ENCODE peak calls at places on chromosomes 2 and 18, in eight cellular contexts. One of them, this sample, is unnamed.

GRCh38 chr2:203799905-203800304 is 67.7 kb upstream of the CTLA4 start:
- DNase-seq in K562: no peak
- DNase-seq in transverse colon: no peak
- DNase-seq in H54: no peak
- DNase-seq in endothelial cell of umbilical vein: no peak
- DNase-seq in testis: no peak
- DNase-seq in IMR-90: no peak
- DNase-seq in stomach: no peak
- DNase-seq in this sample: no peak

GRCh38 chr2:49914281-49914680 is 760.0 kb upstream of the FSHR start:
- DNase-seq in transverse colon: no peak
- DNase-seq in testis: no peak
- DNase-seq in stomach: no peak
- DNase-seq in K562: no peak
- DNase-seq in endothelial cell of umbilical vein: no peak
- DNase-seq in H54: no peak
- DNase-seq in IMR-90: no peak
- DNase-seq in this sample: no peak

GRCh38 chr2:110790907-110791306 is 58.5 kb downstream of the ACOXL start:
- DNase-seq in testis: no peak
- DNase-seq in K562: no peak
- DNase-seq in IMR-90: no peak
- DNase-seq in endothelial cell of umbilical vein: no peak
- DNase-seq in H54: no peak
- DNase-seq in stomach: no peak
- DNase-seq in transverse colon: no peak
- DNase-seq in this sample: no peak

GRCh38 chr2:190328748-190329147 is 9.1 kb upstream of the HIBCH start:
- DNase-seq in testis: no peak
- DNase-seq in transverse colon: no peak
- DNase-seq in endothelial cell of umbilical vein: peak
- DNase-seq in K562: no peak
- DNase-seq in H54: no peak
- DNase-seq in IMR-90: peak
- DNase-seq in stomach: no peak
- DNase-seq in this sample: no peak

GRCh38 chr2:57497489-57498096 is 549.0 kb upstream of the VRK2 start:
- DNase-seq in testis: peak
- DNase-seq in IMR-90: peak
- DNase-seq in H54: peak
- DNase-seq in stomach: peak
- DNase-seq in endothelial cell of umbilical vein: peak
- DNase-seq in K562: peak
- DNase-seq in transverse colon: peak
- DNase-seq in this sample: peak

GRCh38 chr2:6441800-6442199 is 423.9 kb downstream of the CMPK2 start:
- DNase-seq in H54: no peak
- DNase-seq in stomach: no peak
- DNase-seq in K562: no peak
- DNase-seq in IMR-90: peak
- DNase-seq in endothelial cell of umbilical vein: no peak
- DNase-seq in transverse colon: no peak
- DNase-seq in testis: no peak
- DNase-seq in this sample: no peak

GRCh38 chr2:204504594-204504993 is 40.7 kb upstream of the PARD3B start:
- DNase-seq in K562: no peak
- DNase-seq in endothelial cell of umbilical vein: no peak
- DNase-seq in stomach: no peak
- DNase-seq in testis: no peak
- DNase-seq in H54: no peak
- DNase-seq in IMR-90: no peak
- DNase-seq in transverse colon: no peak
- DNase-seq in this sample: no peak

GRCh38 chr2:212546669-212547068 is 8.1 kb upstream of the ERBB4 start:
- DNase-seq in transverse colon: no peak
- DNase-seq in IMR-90: no peak
- DNase-seq in stomach: no peak
- DNase-seq in testis: no peak
- DNase-seq in H54: no peak
- DNase-seq in K562: no peak
- DNase-seq in endothelial cell of umbilical vein: no peak
- DNase-seq in this sample: no peak

GRCh38 chr18:3294435-3295080 is 32.6 kb downstream of the MYL12B start:
- DNase-seq in IMR-90: peak
- DNase-seq in stomach: no peak
- DNase-seq in K562: peak
- DNase-seq in H54: no peak
- DNase-seq in transverse colon: no peak
- DNase-seq in testis: no peak
- DNase-seq in endothelial cell of umbilical vein: no peak
- DNase-seq in this sample: no peak

GRCh38 chr18:3293196-3293951 is 31.4 kb downstream of the MYL12B start:
- DNase-seq in testis: no peak
- DNase-seq in H54: no peak
- DNase-seq in transverse colon: no peak
- DNase-seq in K562: no peak
- DNase-seq in IMR-90: no peak
- DNase-seq in stomach: no peak
- DNase-seq in endothelial cell of umbilical vein: no peak
- DNase-seq in this sample: no peak

DNA sequence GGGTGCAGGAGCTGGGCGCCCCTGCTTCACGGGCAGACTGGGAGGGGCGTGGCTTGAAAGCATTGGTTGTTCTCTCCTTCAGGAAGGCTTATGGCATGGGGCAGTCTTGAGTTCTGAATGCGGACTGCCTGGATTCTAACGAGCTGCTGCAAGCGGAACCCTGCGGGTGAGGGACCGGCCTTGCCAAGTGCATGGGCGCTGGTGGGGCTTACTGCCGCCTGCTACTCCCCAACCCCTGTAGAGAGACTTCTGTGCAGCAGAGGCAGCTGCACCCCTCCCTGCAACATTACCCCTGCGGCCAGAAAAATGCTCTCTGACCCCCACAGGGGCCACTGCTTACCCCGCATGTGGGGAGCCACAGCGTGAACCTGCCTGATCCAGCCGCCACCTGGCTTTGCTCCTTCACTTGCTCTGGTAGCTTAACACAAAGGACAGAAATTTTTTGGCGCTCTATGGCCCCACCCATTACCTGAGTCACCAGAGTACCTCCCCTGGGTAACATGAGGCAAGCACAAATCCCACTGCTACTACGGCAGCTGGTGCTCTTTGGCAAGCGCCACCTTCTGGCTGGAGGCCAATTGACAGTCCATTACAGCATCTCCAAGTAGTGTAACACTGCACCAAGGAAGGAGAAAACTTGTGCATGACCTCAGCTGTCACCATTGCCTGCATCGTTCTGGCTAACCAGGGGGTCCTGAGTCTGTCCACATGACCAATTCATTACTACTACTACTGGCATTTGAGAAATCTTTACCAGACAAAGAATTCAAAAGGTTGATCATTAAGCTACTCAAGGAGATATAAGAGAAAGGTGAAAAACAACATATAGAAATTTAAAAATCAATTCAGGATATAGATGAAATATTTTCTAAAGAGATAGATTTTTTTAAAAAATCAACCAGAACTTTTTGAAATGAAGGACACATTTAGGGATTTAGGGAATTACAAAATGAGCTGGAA is 35.4 kb downstream of the MYL12B start:
- DNase-seq in stomach: peak
- DNase-seq in K562: peak
- DNase-seq in testis: peak
- DNase-seq in H54: no peak
- DNase-seq in IMR-90: peak
- DNase-seq in transverse colon: peak
- DNase-seq in endothelial cell of umbilical vein: peak
- DNase-seq in this sample: peak
- TF ChIP-seq POLR2A in stomach: no peak
- TF ChIP-seq POLR2A in K562: peak
- TF ChIP-seq POLR2A in testis: no peak
- TF ChIP-seq POLR2A in H54: no peak
- TF ChIP-seq POLR2A in IMR-90: no peak
- TF ChIP-seq POLR2A in transverse colon: no peak
- TF ChIP-seq POLR2A in endothelial cell of umbilical vein: no peak
- TF ChIP-seq POLR2A in this sample: peak

GRCh38 chr18:11147962-11148654 is 1.3 kb downstream of the PIEZO2 start:
- DNase-seq in transverse colon: no peak
- DNase-seq in testis: no peak
- DNase-seq in stomach: no peak
- DNase-seq in H54: no peak
- DNase-seq in IMR-90: no peak
- DNase-seq in endothelial cell of umbilical vein: no peak
- DNase-seq in K562: no peak
- DNase-seq in this sample: no peak

GRCh38 chr18:11147371-11147860 is 2.0 kb downstream of the PIEZO2 start:
- DNase-seq in stomach: no peak
- DNase-seq in transverse colon: no peak
- DNase-seq in H54: no peak
- DNase-seq in IMR-90: no peak
- DNase-seq in K562: no peak
- DNase-seq in testis: no peak
- DNase-seq in endothelial cell of umbilical vein: no peak
- DNase-seq in this sample: no peak

GRCh38 chr18:11150271-11150615 is 874 bp upstream of the PIEZO2 start:
- DNase-seq in endothelial cell of umbilical vein: no peak
- DNase-seq in transverse colon: no peak
- DNase-seq in stomach: no peak
- DNase-seq in IMR-90: no peak
- DNase-seq in testis: no peak
- DNase-seq in H54: no peak
- DNase-seq in K562: no peak
- DNase-seq in this sample: no peak

GRCh38 chr18:11148655-11149440 is 521 bp downstream of the PIEZO2 start:
- DNase-seq in K562: no peak
- DNase-seq in H54: no peak
- DNase-seq in IMR-90: no peak
- DNase-seq in stomach: no peak
- DNase-seq in endothelial cell of umbilical vein: no peak
- DNase-seq in testis: no peak
- DNase-seq in transverse colon: no peak
- DNase-seq in this sample: no peak

DNA sequence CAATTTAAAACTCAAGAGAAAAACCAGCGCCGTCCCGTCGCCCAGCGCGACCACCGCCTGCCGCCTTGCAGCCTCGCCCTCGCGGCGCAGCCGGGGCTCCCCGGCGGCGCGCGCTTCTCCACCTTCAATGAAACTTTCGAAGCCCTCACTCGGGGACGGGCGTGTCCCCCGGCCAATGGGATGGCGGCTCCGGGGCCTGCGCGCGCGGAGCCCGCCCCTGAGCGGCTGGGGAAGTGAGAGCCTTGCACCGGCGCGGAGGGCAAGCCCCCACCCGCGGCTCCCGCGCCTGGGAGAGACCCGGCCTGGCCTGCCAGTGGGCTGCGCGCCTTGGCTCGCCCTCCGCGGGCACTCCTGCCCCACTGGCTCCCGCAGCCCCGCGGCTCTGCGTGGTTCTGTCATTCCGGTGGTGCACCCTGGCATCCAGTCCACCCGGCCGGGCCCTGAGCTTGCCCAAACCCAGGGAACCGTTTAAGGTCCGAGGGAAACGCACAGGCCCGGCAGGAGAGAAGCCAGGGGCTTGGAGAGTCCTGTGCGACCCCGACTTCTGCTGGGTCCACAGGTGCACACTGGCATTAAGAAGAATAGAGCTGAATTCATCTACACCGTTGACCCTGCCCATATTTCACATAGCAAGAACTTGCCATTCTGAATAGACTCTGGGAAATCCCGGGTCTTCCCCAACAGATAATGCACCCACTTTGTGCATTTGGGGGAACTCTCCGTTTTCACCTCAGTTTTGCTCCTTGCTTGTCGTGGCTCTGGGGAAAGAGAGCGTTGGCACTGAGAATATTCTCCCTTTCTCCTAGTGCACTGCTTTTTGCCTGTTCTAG is at the start of gene PIEZO2:
- DNase-seq in K562: peak
- DNase-seq in H54: peak
- DNase-seq in stomach: peak
- DNase-seq in testis: peak
- DNase-seq in transverse colon: peak
- DNase-seq in IMR-90: peak
- DNase-seq in endothelial cell of umbilical vein: peak
- DNase-seq in this sample: peak
- TF ChIP-seq POLR2A in K562: no peak
- TF ChIP-seq POLR2A in H54: no peak
- TF ChIP-seq POLR2A in stomach: no peak
- TF ChIP-seq POLR2A in testis: no peak
- TF ChIP-seq POLR2A in transverse colon: no peak
- TF ChIP-seq POLR2A in IMR-90: no peak
- TF ChIP-seq POLR2A in endothelial cell of umbilical vein: no peak
- TF ChIP-seq POLR2A in this sample: no peak

DNA sequence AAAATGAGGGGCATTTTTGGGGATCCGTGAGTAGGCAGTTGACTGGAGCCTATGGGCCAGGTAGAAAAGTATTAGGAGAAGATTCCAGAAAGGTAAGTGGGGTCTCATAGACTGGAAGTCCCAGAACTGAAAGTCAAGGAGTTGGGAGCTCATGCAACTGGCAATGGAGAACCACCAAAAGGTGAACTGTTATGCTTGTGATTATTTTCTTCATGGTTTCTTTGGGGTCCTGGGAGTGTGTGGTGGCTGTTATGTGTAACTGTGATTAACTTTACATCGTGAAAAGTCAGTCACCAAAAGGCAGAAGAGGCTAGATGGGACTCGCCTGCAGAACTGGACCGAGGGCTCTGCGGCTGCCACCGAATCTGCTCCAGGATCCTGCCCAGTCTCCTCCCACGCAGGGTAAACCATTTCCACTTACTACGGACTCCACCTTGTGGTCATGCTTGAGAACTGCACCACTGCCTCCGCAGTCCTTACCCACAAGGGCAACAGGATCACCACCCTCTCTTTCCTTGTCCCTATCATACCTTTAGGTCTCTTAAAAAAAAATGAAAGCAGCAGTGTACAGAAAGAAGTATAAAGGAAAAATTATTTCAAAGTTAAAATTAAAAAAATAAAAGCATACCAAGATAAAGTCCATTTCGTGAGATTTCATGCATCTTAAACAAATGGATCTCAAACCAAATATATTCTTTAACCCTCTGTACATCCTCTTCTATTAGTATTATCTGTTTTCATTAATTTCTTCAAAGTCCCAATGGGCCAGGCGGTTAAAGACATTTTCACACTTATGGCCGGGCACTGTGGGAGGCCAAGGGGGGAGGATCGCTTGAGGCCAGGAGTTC is 15.6 kb upstream of the CEP68 start:
- DNase-seq in testis: peak
- DNase-seq in IMR-90: peak
- DNase-seq in H54: peak
- DNase-seq in endothelial cell of umbilical vein: peak
- DNase-seq in K562: peak
- DNase-seq in transverse colon: peak
- DNase-seq in stomach: peak
- DNase-seq in this sample: peak
- TF ChIP-seq POLR2A in testis: no peak
- TF ChIP-seq POLR2A in IMR-90: no peak
- TF ChIP-seq POLR2A in H54: no peak
- TF ChIP-seq POLR2A in endothelial cell of umbilical vein: no peak
- TF ChIP-seq POLR2A in K562: no peak
- TF ChIP-seq POLR2A in transverse colon: no peak
- TF ChIP-seq POLR2A in stomach: no peak
- TF ChIP-seq POLR2A in this sample: no peak

DNA sequence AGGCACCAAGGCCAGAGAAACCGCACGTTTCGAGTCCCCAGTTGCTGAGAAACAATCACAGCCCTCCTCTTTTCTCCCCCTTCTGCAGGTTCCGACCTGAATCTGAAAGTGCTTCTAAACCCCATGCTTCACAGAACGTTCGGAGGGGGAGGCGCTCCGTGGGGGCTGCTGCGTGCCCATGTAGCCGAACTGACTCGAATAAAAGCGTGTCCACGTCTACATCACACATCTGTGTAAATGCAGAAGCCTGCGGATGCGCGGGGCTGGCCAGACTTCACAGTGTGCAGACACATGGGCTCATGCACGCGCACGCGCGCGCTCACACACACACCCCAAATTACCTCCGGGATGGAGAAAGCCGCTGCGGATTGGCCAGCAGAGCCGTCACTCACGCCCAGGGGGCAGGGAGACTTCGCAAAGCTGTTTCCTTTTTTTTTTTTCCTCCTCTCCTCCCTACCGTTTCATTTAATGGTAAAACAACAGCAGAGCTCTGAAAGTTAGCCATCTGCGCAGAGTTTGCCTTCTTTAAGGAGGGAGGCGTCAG is 2.3 kb downstream of the ZNF516 start:
- DNase-seq in testis: peak
- DNase-seq in transverse colon: peak
- DNase-seq in IMR-90: peak
- DNase-seq in endothelial cell of umbilical vein: peak
- DNase-seq in stomach: peak
- DNase-seq in H54: peak
- DNase-seq in K562: peak
- DNase-seq in this sample: peak
- TF ChIP-seq POLR2A in testis: no peak
- TF ChIP-seq POLR2A in transverse colon: peak
- TF ChIP-seq POLR2A in IMR-90: no peak
- TF ChIP-seq POLR2A in endothelial cell of umbilical vein: peak
- TF ChIP-seq POLR2A in stomach: no peak
- TF ChIP-seq POLR2A in H54: no peak
- TF ChIP-seq POLR2A in K562: no peak
- TF ChIP-seq POLR2A in this sample: no peak